ENCODE peak calls at places on chromosomes 6 and 20, in four cellular contexts. W is colonic mucosa; K is stimulated activated CD4-positive, alpha-beta T cell treated with anti-CD3 and anti-CD28 coated beads, Interleukin-15, amount 100 ng/mL, for 1 hour; T is right lobe of liver. J is an unnamed sample.

GRCh38 chr20:51394706-51395105 is 147.8 kb downstream of the NFATC2 start:
- DNase-seq in W (no peak), K (no peak), T (no peak), J (peak; percentile 23)

GRCh38 chr6:77825204-77825603 is 172.4 kb downstream of the MEI4 start:
- DNase-seq in W (no peak), K (no peak), T (no peak), J (no peak)

GRCh38 chr20:33561981-33562601 is 72.2 kb downstream of the CBFA2T2 start:
- DNase-seq in W (peak; percentile 92), K (no peak), T (peak; percentile 91), J (no peak)

GRCh38 chr6:140002406-140003022 is 628.1 kb upstream of the CITED2 start:
- DNase-seq in W (no peak), K (no peak), T (no peak), J (no peak)

GRCh38 chr20:20849126-20849525 is 136.7 kb upstream of the RALGAPA2 start:
- DNase-seq in W (no peak), K (no peak), T (no peak), J (no peak)

GRCh38 chr6:46334442-46334841 is 156.8 kb downstream of the RCAN2 start:
- DNase-seq in W (no peak), K (no peak), T (no peak), J (no peak)

GRCh38 chr6:36692861-36693702 is 4.5 kb upstream of the RAB44 start:
- DNase-seq in W (no peak), K (no peak), T (no peak), J (peak; percentile 70)

GRCh38 chr6:15561447-15562199 is 101.2 kb downstream of the DTNBP1 start:
- DNase-seq in W (no peak), K (no peak), T (no peak), J (no peak)

GRCh38 chr6:151813858-151814257 is 6.4 kb downstream of the ESR1 start:
- DNase-seq in W (no peak), K (no peak), T (no peak), J (no peak)

GRCh38 chr6:135438907-135439535 is 58.5 kb downstream of the AHI1 start:
- DNase-seq in W (no peak), K (no peak), T (no peak), J (no peak)

GRCh38 chr6:44381739-44382138 is 5.8 kb upstream of the CDC5L start:
- DNase-seq in W (no peak), K (no peak), T (peak; percentile 87), J (no peak)

GRCh38 chr6:134295953-134296553 is 21.9 kb downstream of the SGK1 start:
- DNase-seq in W (peak; percentile 22), K (no peak), T (no peak), J (no peak)

GRCh38 chr6:166780284-166780683 is 153.2 kb upstream of the RPS6KA2 start:
- DNase-seq in W (no peak), K (no peak), T (no peak), J (no peak)

GRCh38 chr6:122014961-122015360 is 384.5 kb upstream of the HSF2 start:
- DNase-seq in W (no peak), K (no peak), T (no peak), J (no peak)

GRCh38 chr6:142567476-142567875 is 265.7 kb downstream of the ADGRG6 start:
- DNase-seq in W (no peak), K (no peak), T (no peak), J (no peak)

GRCh38 chr20:43911066-43911465 is 3.6 kb upstream of the TOX2 start:
- DNase-seq in W (no peak), K (no peak), T (no peak), J (no peak)

GRCh38 chr6:108800510-108800909 is 47.7 kb upstream of the ARMC2 start:
- DNase-seq in W (no peak), K (no peak), T (no peak), J (no peak)

GRCh38 chr20:3621111-3621510 is 42.1 kb downstream of the GFRA4 start:
- DNase-seq in W (no peak), K (no peak), T (no peak), J (no peak)

GRCh38 chr20:10047427-10047826 is 12.6 kb downstream of the ANKEF1 start:
- DNase-seq in W (no peak), K (no peak), T (no peak), J (no peak)

GRCh38 chr20:14878676-14879019 is 541.2 kb upstream of the FLRT3 start:
- DNase-seq in W (no peak), K (no peak), T (no peak), J (no peak)

GRCh38 chr20:18252597-18253451 is 35.5 kb upstream of the ZNF133 start:
- DNase-seq in W (no peak), K (no peak), T (no peak), J (no peak)

GRCh38 chr20:51400051-51400926 is 142.2 kb downstream of the NFATC2 start:
- DNase-seq in W (no peak), K (peak; percentile 49), T (no peak), J (peak; percentile 56)

GRCh38 chr6:154543638-154544037 is 33.2 kb upstream of the CNKSR3 start:
- DNase-seq in W (no peak), K (no peak), T (no peak), J (no peak)

GRCh38 chr6:130937942-130938604 is 110.9 kb downstream of the SMLR1 start:
- DNase-seq in W (no peak), K (no peak), T (no peak), J (no peak)

GRCh38 chr6:71533939-71534379 is 245.3 kb downstream of the OGFRL1 start:
- DNase-seq in W (no peak), K (no peak), T (no peak), J (no peak)

GRCh38 chr6:125100018-125100652 is 53.4 kb upstream of the TPD52L1 start:
- DNase-seq in W (no peak), K (no peak), T (no peak), J (no peak)

GRCh38 chr6:51711876-51712275 is 375.5 kb downstream of the PKHD1 start:
- DNase-seq in W (no peak), K (no peak), T (no peak), J (no peak)

GRCh38 chr6:166712554-166713228 is 85.6 kb upstream of the RPS6KA2 start:
- DNase-seq in W (no peak), K (no peak), T (no peak), J (no peak)